ENCODE peak calls at places on chromosomes 5 and 9, in four cellular contexts. K is CD8-positive, alpha-beta memory T cell; M is ecto neural progenitor cell; J is hippocampal formation. D is an unnamed sample.

GRCh38 chr5:431001-431710 is 11.8 kb upstream of the EXOC3 start:
- DNase-seq in M (peak; percentile 81), K (no peak), J (no peak), D (no peak)

GRCh38 chr9:137480686-137481683 is 21.9 kb upstream of the NSMF start:
- DNase-seq in K (no peak), M (no peak), J (no peak), D (no peak)

GRCh38 chr5:63697811-63698210 is 264.4 kb downstream of the HTR1A start:
- DNase-seq in M (no peak), J (peak; percentile 23), K (no peak), D (no peak)

GRCh38 chr5:82147860-82148573 is 130.1 kb downstream of the RPS23 start:
- DNase-seq in J (no peak), M (no peak), K (no peak), D (no peak)

GRCh38 chr5:2724831-2725230 is 26.6 kb downstream of the IRX2 start:
- DNase-seq in K (no peak), J (no peak), M (no peak), D (no peak)

GRCh38 chr5:65790371-65791163 is 68.6 kb downstream of the NLN start:
- DNase-seq in J (no peak), K (no peak), M (no peak), D (no peak)

GRCh38 chr5:56316302-56316994 is 83.3 kb upstream of the ANKRD55 start:
- DNase-seq in J (no peak), M (no peak), K (no peak), D (no peak)

GRCh38 chr9:129796029-129796910 is 6.7 kb upstream of the TOR1B start:
- DNase-seq in M (no peak), J (no peak), K (no peak), D (no peak)

GRCh38 chr5:90134892-90135291 is 274.7 kb downstream of the CETN3 start:
- DNase-seq in J (no peak), K (no peak), M (no peak), D (no peak)

GRCh38 chr5:130536726-130537125 is 628.3 kb downstream of the HINT1 start:
- DNase-seq in J (no peak), M (no peak), K (no peak), D (no peak)

GRCh38 chr5:180289433-180289832 is 2.5 kb downstream of the MAPK9 start:
- DNase-seq in J (no peak), M (no peak), K (no peak), D (no peak)

GRCh38 chr9:89674667-89675402 is 70.0 kb downstream of the GADD45G start:
- DNase-seq in M (peak; percentile 82), J (no peak), K (no peak), D (peak; percentile 85)

D was measured in NCI-H1436 treated with DMSO at 0.1 percent for 48 hours.